ENCODE peak calls at places on chromosomes 13 and 19, in eight cellular contexts. O is heart right ventricle; Q is osteoblast; T is stomach; H is transverse colon; Z is CD4-positive, alpha-beta memory T cell; I is ascending aorta; N is tibial nerve. V is an unnamed sample. For H3K27me3, the result is how much of the 10 kb centered on the place peaks cover.

GRCh38 chr13:108915634-108916497 is 286.5 kb downstream of the MYO16 start:
- DNase-seq in O (peak), Q (peak), T (peak), H (peak), Z (peak), I (peak), N (peak), V (peak)

GRCh38 chr13:40605573-40605972 is 60.9 kb downstream of the FOXO1 start:
- DNase-seq in O (no peak), Q (no peak), T (no peak), H (no peak), Z (no peak), I (no peak), N (no peak), V (no peak)

GRCh38 chr19:4297901-4298771 is 4.1 kb downstream of the TMIGD2 start:
- DNase-seq in O (no peak), Q (peak), T (no peak), H (no peak), Z (no peak), I (no peak), N (no peak), V (no peak)

GRCh38 chr13:30340367-30341184 is 33.2 kb upstream of the KATNAL1 start:
- DNase-seq in O (peak), Q (peak), T (no peak), H (peak), Z (no peak), I (peak), N (no peak), V (peak)

GRCh38 chr13:33307820-33308219 is 22.3 kb upstream of the STARD13 start:
- DNase-seq in O (no peak), Q (no peak), T (no peak), H (no peak), Z (no peak), I (no peak), N (no peak), V (no peak)

GRCh38 chr19:47644743-47645499 is 36.0 kb downstream of the BICRA start:
- DNase-seq in O (no peak), Q (no peak), T (no peak), H (no peak), Z (no peak), I (no peak), N (no peak), V (no peak)

GRCh38 chr19:5800361-5801270 is 4.3 kb upstream of the NRTN start:
- DNase-seq in O (no peak), Q (no peak), T (peak), H (no peak), Z (no peak), I (no peak), N (no peak), V (no peak)

GRCh38 chr13:73514208-73514607 is 455.4 kb downstream of the KLF5 start:
- DNase-seq in O (no peak), Q (no peak), T (no peak), H (no peak), Z (no peak), I (no peak), N (no peak), V (no peak)

GRCh38 chr19:12837225-12837624 is 1.1 kb upstream of the MAST1 start:
- DNase-seq in O (no peak), Q (peak), T (no peak), H (no peak), Z (no peak), I (no peak), N (no peak), V (no peak)

GRCh38 chr19:13154911-13155471 is 4.8 kb downstream of the IER2 start:
- DNase-seq in O (no peak), Q (peak), T (peak), H (peak), Z (peak), I (peak), N (peak), V (peak)

GRCh38 chr13:60431108-60431700 is 34.2 kb downstream of the TDRD3 start:
- DNase-seq in O (no peak), Q (no peak), T (no peak), H (no peak), Z (no peak), I (no peak), N (no peak), V (no peak)

GRCh38 chr13:107866666-107867623 is 348.4 kb downstream of the LIG4 start:
- DNase-seq in O (peak), Q (peak), T (no peak), H (no peak), Z (no peak), I (no peak), N (no peak), V (no peak)

GRCh38 chr19:45863840-45864628 is at the start of gene FOXA3:
- DNase-seq in O (peak), Q (peak), T (peak), H (peak), Z (peak), I (peak), N (no peak), V (no peak)

GRCh38 chr19:10888421-10888866 is 17.1 kb downstream of the CARM1 start:
- DNase-seq in O (no peak), Q (peak), T (no peak), H (no peak), Z (no peak), I (no peak), N (no peak), V (no peak)

GRCh38 chr13:32134241-32134801 is 102.7 kb downstream of the FRY start:
- DNase-seq in O (no peak), Q (no peak), T (no peak), H (no peak), Z (no peak), I (no peak), N (no peak), V (no peak)

GRCh38 chr13:41833851-41834250 is 127.1 kb downstream of the VWA8 start:
- DNase-seq in O (no peak), Q (no peak), T (no peak), H (no peak), Z (no peak), I (no peak), N (no peak), V (no peak)

GRCh38 chr13:54709546-54709945 is 1680.9 kb downstream of the OLFM4 start:
- DNase-seq in O (no peak), Q (no peak), T (no peak), H (no peak), Z (no peak), I (no peak), N (no peak), V (no peak)

GRCh38 chr19:15379996-15380647 is 535 bp upstream of the AKAP8 start:
- DNase-seq in O (no peak), Q (peak), T (peak), H (peak), Z (no peak), I (peak), N (no peak), V (no peak)

GRCh38 chr13:48909088-48909389 is 66.7 kb upstream of the FNDC3A start:
- DNase-seq in O (no peak), Q (no peak), T (no peak), H (peak), Z (no peak), I (no peak), N (no peak), V (no peak)

GRCh38 chr13:97726664-97727235 is 226.7 kb upstream of the IPO5 start:
- DNase-seq in O (no peak), Q (peak), T (no peak), H (no peak), Z (peak), I (peak), N (no peak), V (no peak)

GRCh38 chr13:74289130-74289529 is 154.9 kb upstream of the KLF12 start:
- DNase-seq in O (no peak), Q (no peak), T (no peak), H (no peak), Z (no peak), I (no peak), N (no peak), V (no peak)

GRCh38 chr19:2648528-2648937 is 54.0 kb downstream of the GNG7 start:
- DNase-seq in O (peak), Q (peak), T (peak), H (peak), Z (peak), I (peak), N (no peak), V (peak)

GRCh38 chr19:15125232-15126067 is 18.2 kb downstream of the SYDE1 start:
- DNase-seq in O (peak), Q (peak), T (peak), H (peak), Z (peak), I (peak), N (peak), V (peak)

GRCh38 chr13:23254506-23254905 is 73.7 kb downstream of the SGCG start:
- DNase-seq in O (no peak), Q (no peak), T (no peak), H (no peak), Z (no peak), I (no peak), N (no peak), V (no peak)

GRCh38 chr19:31436121-31436776 is 87.0 kb upstream of the TSHZ3 start:
- DNase-seq in O (no peak), Q (peak), T (no peak), H (no peak), Z (no peak), I (no peak), N (no peak), V (no peak)

GRCh38 chr13:27404680-27405079 is 19.7 kb upstream of the GTF3A start:
- DNase-seq in O (no peak), Q (no peak), T (peak), H (peak), Z (no peak), I (no peak), N (no peak), V (no peak)

GRCh38 chr19:1265611-1266115 is 3.5 kb upstream of the CIRBP start:
- DNase-seq in O (peak), Q (peak), T (no peak), H (peak), Z (peak), I (peak), N (no peak), V (peak)

DNA sequence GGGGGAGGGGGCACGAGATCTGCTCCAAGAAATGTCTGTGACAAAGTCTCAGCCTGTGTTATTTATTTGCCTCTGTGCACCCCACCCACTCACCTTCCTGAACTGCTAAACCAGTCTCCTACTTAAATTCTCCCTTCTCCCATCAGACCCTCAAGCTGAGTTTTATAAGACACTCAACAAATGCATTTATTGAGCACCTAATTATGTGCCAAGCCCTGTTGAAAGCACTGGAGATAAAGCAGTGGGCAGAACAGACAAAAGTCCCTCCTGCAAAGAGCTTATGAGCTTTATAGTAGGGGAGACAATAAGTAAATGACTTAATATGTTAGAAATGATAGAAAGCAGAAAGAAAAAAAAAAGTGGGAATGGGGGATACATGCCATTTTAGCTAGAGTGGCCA is 3.4 kb upstream of the FAM98C start:
- DNase-seq in O (no peak), Q (no peak), T (no peak), H (no peak), Z (no peak), I (no peak), N (no peak), V (no peak)
- H3K27me3 ChIP-seq in O (half or more), Q (under half), T (under half), H (half or more), Z (under half), I (under half), N (under half), V (half or more)

GRCh38 chr19:17830567-17831418 is 9.5 kb upstream of the INSL3 start:
- DNase-seq in O (peak), Q (peak), T (peak), H (peak), Z (peak), I (no peak), N (peak), V (no peak)
- H3K4me3 ChIP-seq in O (peak), Q (no peak), T (peak), H (peak), Z (no peak), I (no peak), N (no peak), V (no peak)

DNA sequence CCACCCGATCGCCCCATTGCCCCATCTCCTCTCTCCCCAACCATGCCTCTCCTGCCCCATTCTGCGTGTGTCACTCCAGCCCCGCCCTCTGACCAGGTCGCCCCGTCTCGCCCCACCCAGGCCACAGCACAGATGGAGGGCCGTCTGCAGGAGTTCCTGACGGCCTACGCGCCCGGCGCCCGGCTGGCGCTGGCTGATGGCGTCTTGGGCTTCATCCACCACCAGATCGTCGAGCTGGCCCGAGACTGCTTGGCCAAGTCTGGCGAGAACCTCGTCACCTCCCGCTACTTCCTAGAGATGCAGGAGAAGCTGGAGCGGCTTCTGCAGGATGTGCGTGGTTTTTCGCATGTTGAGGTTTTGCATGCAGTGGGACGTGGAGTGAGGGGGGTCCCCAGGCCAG is 26.2 kb downstream of the MAST3 start:
- DNase-seq in O (no peak), Q (no peak), T (no peak), H (no peak), Z (no peak), I (no peak), N (no peak), V (no peak)
- H3K27me3 ChIP-seq in O (under half), Q (under half), T (under half), H (under half), Z (under half), I (under half), N (under half), V (under half)

GRCh38 chr19:43779147-43779819 is 1.5 kb downstream of the KCNN4 start:
- DNase-seq in O (no peak), Q (peak), T (peak), H (peak), Z (no peak), I (no peak), N (no peak), V (peak)
- H3K4me3 ChIP-seq in O (no peak), Q (peak), T (peak), H (peak), Z (peak), I (no peak), N (no peak), V (peak)

GRCh38 chr19:41910240-41910991 is 17.8 kb downstream of the ERFL start:
- DNase-seq in O (no peak), Q (no peak), T (no peak), H (no peak), Z (peak), I (no peak), N (no peak), V (no peak)

GRCh38 chr19:41913476-41914190 is 14.6 kb downstream of the ERFL start:
- DNase-seq in O (no peak), Q (no peak), T (no peak), H (no peak), Z (peak), I (no peak), N (no peak), V (no peak)

GRCh38 chr19:41910992-41911888 is 17.0 kb downstream of the ERFL start:
- DNase-seq in O (no peak), Q (peak), T (no peak), H (no peak), Z (peak), I (no peak), N (no peak), V (no peak)

GRCh38 chr19:41912899-41913475 is 15.3 kb downstream of the ERFL start:
- DNase-seq in O (no peak), Q (peak), T (no peak), H (no peak), Z (peak), I (no peak), N (no peak), V (no peak)

DNA sequence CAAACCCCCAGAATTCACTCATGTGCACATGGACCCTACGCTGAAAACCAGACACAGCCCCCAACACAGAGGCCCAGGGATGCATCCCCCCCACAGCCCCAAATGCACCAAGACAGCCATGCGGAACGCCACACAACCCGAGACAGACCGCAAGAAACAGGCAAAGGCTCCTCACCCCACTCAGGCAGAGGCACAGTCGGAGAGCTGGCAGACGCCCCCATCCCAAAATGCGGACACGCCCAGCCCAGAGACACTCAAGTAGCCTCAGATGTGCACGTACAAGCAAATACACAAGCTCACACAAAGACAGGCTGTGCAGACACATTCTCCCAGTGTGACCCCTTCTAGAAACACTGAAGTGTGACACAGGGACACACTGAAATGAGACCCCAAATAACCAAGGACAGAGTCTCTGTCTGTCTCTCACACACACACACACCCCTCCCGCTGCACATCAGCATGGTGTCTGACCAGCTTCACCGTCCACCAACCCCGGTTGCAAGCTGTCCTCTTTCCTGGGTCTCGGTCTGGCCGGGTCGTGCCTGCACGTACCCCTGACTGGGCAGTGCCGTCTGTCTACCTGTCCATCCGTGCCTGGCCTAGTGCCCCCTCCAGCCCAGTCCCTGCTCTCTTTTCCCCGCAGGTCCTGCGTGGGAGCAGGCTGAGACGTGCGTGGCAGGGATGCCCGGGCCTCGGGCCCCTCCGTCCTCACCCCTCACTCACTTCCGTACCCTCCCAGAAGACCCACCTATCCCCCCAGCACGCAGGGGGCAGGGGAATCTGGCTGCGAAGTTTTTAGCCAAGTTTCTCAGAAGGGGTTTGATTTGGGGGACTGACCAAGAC is 16.1 kb downstream of the ERFL start:
- DNase-seq in O (no peak), Q (no peak), T (no peak), H (no peak), Z (peak), I (no peak), N (no peak), V (no peak)
- H3K27me3 ChIP-seq in O (half or more), Q (half or more), T (under half), H (half or more), Z (under half), I (under half), N (under half), V (under half)

DNA sequence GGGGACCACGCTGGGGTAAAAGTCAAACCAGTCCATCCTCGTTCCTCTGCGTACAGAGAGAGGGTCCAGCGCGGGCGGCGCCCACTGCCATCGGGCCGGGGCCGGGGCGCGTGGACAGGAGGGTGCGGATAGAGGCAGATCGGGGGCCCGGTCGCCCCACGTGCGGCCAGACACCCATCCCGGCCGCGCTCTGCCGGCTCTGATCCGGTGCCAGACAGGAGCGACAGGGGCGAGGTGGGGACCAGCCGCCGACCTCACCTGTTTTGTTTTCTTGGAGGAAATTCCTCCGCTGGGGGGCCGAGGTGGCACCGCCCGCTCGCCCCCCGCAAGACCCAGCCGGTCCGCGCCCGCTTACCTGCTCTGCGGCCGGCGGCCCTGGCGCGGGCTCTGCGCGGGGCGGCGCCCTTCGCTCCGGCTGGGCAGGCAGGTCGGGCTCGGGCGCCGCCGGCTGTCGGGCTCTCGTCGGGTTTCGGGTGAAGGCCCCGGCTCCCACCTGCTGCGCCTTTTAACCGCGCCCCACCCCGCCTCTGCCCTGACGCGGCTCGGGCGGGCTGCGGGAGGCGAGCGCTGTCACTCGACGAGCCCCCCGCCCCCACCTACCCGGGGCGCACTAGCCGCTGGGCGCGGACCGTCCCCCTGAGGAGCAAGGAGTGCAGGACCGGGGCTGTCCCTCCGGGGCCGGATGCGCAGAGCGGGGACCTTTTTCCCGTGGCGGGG is at the start of gene GJB6:
- DNase-seq in O (no peak), Q (no peak), T (peak), H (peak), Z (no peak), I (peak), N (no peak), V (no peak)
- H3K4me3 ChIP-seq in O (peak), Q (no peak), T (peak), H (peak), Z (peak), I (peak), N (peak), V (no peak)